ENCODE peak calls at places on chromosomes 16 and 17, in six cellular contexts. One of them, this sample, is unnamed.

GRCh38 chr16:68348645-68349445 is 38.0 kb downstream of the PRMT7 start:
- DNase-seq in left ventricle myocardium inferior: no peak
- DNase-seq in activated CD8-positive, alpha-beta memory T cell treated with anti-CD3 and anti-CD28 coated beads for 1 hour: no peak
- DNase-seq in stimulated activated effector memory CD8-positive, alpha-beta T cell treated with anti-CD3 and anti-CD28 coated beads, Interleukin-12 subunit alpha, Interleukin-12 subunit beta, amount 100 ng/mL, for 72 hours: no peak
- DNase-seq in activated CD4-positive, alpha-beta T cell treated with anti-CD3 and anti-CD28 coated beads for 24 hours: no peak
- DNase-seq in AG04450: no peak
- DNase-seq in this sample: no peak

GRCh38 chr16:35908942-35909341 is 2449.5 kb downstream of the TP53TG3F start:
- DNase-seq in stimulated activated effector memory CD8-positive, alpha-beta T cell treated with anti-CD3 and anti-CD28 coated beads, Interleukin-12 subunit alpha, Interleukin-12 subunit beta, amount 100 ng/mL, for 72 hours: no peak
- DNase-seq in AG04450: no peak
- DNase-seq in activated CD4-positive, alpha-beta T cell treated with anti-CD3 and anti-CD28 coated beads for 24 hours: no peak
- DNase-seq in left ventricle myocardium inferior: no peak
- DNase-seq in activated CD8-positive, alpha-beta memory T cell treated with anti-CD3 and anti-CD28 coated beads for 1 hour: no peak
- DNase-seq in this sample: no peak

GRCh38 chr17:43840814-43841213 is 6.2 kb upstream of the CD300LG start:
- DNase-seq in left ventricle myocardium inferior: no peak
- DNase-seq in activated CD8-positive, alpha-beta memory T cell treated with anti-CD3 and anti-CD28 coated beads for 1 hour: no peak
- DNase-seq in activated CD4-positive, alpha-beta T cell treated with anti-CD3 and anti-CD28 coated beads for 24 hours: no peak
- DNase-seq in stimulated activated effector memory CD8-positive, alpha-beta T cell treated with anti-CD3 and anti-CD28 coated beads, Interleukin-12 subunit alpha, Interleukin-12 subunit beta, amount 100 ng/mL, for 72 hours: no peak
- DNase-seq in AG04450: no peak
- DNase-seq in this sample: no peak

GRCh38 chr17:34998205-34998604 is 17.9 kb downstream of the LIG3 start:
- DNase-seq in AG04450: peak; percentile 51
- DNase-seq in activated CD4-positive, alpha-beta T cell treated with anti-CD3 and anti-CD28 coated beads for 24 hours: peak; percentile 58
- DNase-seq in left ventricle myocardium inferior: peak; percentile 72
- DNase-seq in stimulated activated effector memory CD8-positive, alpha-beta T cell treated with anti-CD3 and anti-CD28 coated beads, Interleukin-12 subunit alpha, Interleukin-12 subunit beta, amount 100 ng/mL, for 72 hours: peak; percentile 72
- DNase-seq in activated CD8-positive, alpha-beta memory T cell treated with anti-CD3 and anti-CD28 coated beads for 1 hour: peak; percentile 65
- DNase-seq in this sample: no peak

GRCh38 chr17:67244621-67245072 is 349 bp downstream of the HELZ start:
- DNase-seq in activated CD4-positive, alpha-beta T cell treated with anti-CD3 and anti-CD28 coated beads for 24 hours: no peak
- DNase-seq in left ventricle myocardium inferior: peak; percentile 18
- DNase-seq in activated CD8-positive, alpha-beta memory T cell treated with anti-CD3 and anti-CD28 coated beads for 1 hour: no peak
- DNase-seq in stimulated activated effector memory CD8-positive, alpha-beta T cell treated with anti-CD3 and anti-CD28 coated beads, Interleukin-12 subunit alpha, Interleukin-12 subunit beta, amount 100 ng/mL, for 72 hours: no peak
- DNase-seq in AG04450: no peak
- DNase-seq in this sample: peak; percentile 53

GRCh38 chr16:17723735-17724134 is 253.0 kb upstream of the XYLT1 start:
- DNase-seq in stimulated activated effector memory CD8-positive, alpha-beta T cell treated with anti-CD3 and anti-CD28 coated beads, Interleukin-12 subunit alpha, Interleukin-12 subunit beta, amount 100 ng/mL, for 72 hours: no peak
- DNase-seq in left ventricle myocardium inferior: no peak
- DNase-seq in AG04450: peak; percentile 3
- DNase-seq in activated CD8-positive, alpha-beta memory T cell treated with anti-CD3 and anti-CD28 coated beads for 1 hour: no peak
- DNase-seq in activated CD4-positive, alpha-beta T cell treated with anti-CD3 and anti-CD28 coated beads for 24 hours: no peak
- DNase-seq in this sample: no peak

GRCh38 chr16:82368041-82368440 is 198.0 kb upstream of the MPHOSPH6 start:
- DNase-seq in AG04450: no peak
- DNase-seq in activated CD4-positive, alpha-beta T cell treated with anti-CD3 and anti-CD28 coated beads for 24 hours: no peak
- DNase-seq in stimulated activated effector memory CD8-positive, alpha-beta T cell treated with anti-CD3 and anti-CD28 coated beads, Interleukin-12 subunit alpha, Interleukin-12 subunit beta, amount 100 ng/mL, for 72 hours: no peak
- DNase-seq in left ventricle myocardium inferior: peak; percentile 50
- DNase-seq in activated CD8-positive, alpha-beta memory T cell treated with anti-CD3 and anti-CD28 coated beads for 1 hour: no peak
- DNase-seq in this sample: no peak

GRCh38 chr16:22898874-22899348 is 84.9 kb downstream of the HS3ST2 start:
- DNase-seq in left ventricle myocardium inferior: peak; percentile 68
- DNase-seq in activated CD8-positive, alpha-beta memory T cell treated with anti-CD3 and anti-CD28 coated beads for 1 hour: peak; percentile 14
- DNase-seq in AG04450: no peak
- DNase-seq in activated CD4-positive, alpha-beta T cell treated with anti-CD3 and anti-CD28 coated beads for 24 hours: peak; percentile 18
- DNase-seq in stimulated activated effector memory CD8-positive, alpha-beta T cell treated with anti-CD3 and anti-CD28 coated beads, Interleukin-12 subunit alpha, Interleukin-12 subunit beta, amount 100 ng/mL, for 72 hours: peak; percentile 27
- DNase-seq in this sample: peak; percentile 37

GRCh38 chr16:10594312-10594950 is 14.0 kb upstream of the EMP2 start:
- DNase-seq in AG04450: no peak
- DNase-seq in left ventricle myocardium inferior: no peak
- DNase-seq in activated CD4-positive, alpha-beta T cell treated with anti-CD3 and anti-CD28 coated beads for 24 hours: no peak
- DNase-seq in stimulated activated effector memory CD8-positive, alpha-beta T cell treated with anti-CD3 and anti-CD28 coated beads, Interleukin-12 subunit alpha, Interleukin-12 subunit beta, amount 100 ng/mL, for 72 hours: no peak
- DNase-seq in activated CD8-positive, alpha-beta memory T cell treated with anti-CD3 and anti-CD28 coated beads for 1 hour: no peak
- DNase-seq in this sample: no peak

GRCh38 chr16:85612191-85612800 is 826 bp upstream of the GSE1 start:
- DNase-seq in left ventricle myocardium inferior: peak; percentile 80
- DNase-seq in activated CD4-positive, alpha-beta T cell treated with anti-CD3 and anti-CD28 coated beads for 24 hours: no peak
- DNase-seq in stimulated activated effector memory CD8-positive, alpha-beta T cell treated with anti-CD3 and anti-CD28 coated beads, Interleukin-12 subunit alpha, Interleukin-12 subunit beta, amount 100 ng/mL, for 72 hours: peak; percentile 31
- DNase-seq in activated CD8-positive, alpha-beta memory T cell treated with anti-CD3 and anti-CD28 coated beads for 1 hour: no peak
- DNase-seq in AG04450: peak; percentile 61
- DNase-seq in this sample: peak; percentile 69

GRCh38 chr17:14997290-14997689 is 267.8 kb downstream of the PMP22 start:
- DNase-seq in activated CD4-positive, alpha-beta T cell treated with anti-CD3 and anti-CD28 coated beads for 24 hours: no peak
- DNase-seq in AG04450: no peak
- DNase-seq in stimulated activated effector memory CD8-positive, alpha-beta T cell treated with anti-CD3 and anti-CD28 coated beads, Interleukin-12 subunit alpha, Interleukin-12 subunit beta, amount 100 ng/mL, for 72 hours: no peak
- DNase-seq in left ventricle myocardium inferior: no peak
- DNase-seq in activated CD8-positive, alpha-beta memory T cell treated with anti-CD3 and anti-CD28 coated beads for 1 hour: no peak
- DNase-seq in this sample: no peak

This sample was measured in ovary.